ENCODE peak calls at places on chromosome 13, in four cellular contexts. X, J, O and Y are unnamed samples.

GRCh38 chr13:110841846-110842245 is 73.0 kb downstream of the ANKRD10 start:
- DNase-seq in X (peak), O (no peak), J (no peak), Y (no peak)

GRCh38 chr13:113976711-113977684 is 3.1 kb upstream of the C13orf46 start:
- DNase-seq in X (peak), O (no peak), J (peak), Y (peak)

GRCh38 chr13:48876289-48876688 is 99.4 kb upstream of the FNDC3A start:
- DNase-seq in J (no peak), O (no peak), X (no peak), Y (no peak)

GRCh38 chr13:107563099-107563925 is 652.0 kb downstream of the LIG4 start:
- DNase-seq in J (no peak), O (no peak), X (no peak), Y (no peak)

GRCh38 chr13:107642841-107643240 is 572.5 kb downstream of the LIG4 start:
- DNase-seq in O (no peak), X (no peak), J (no peak), Y (no peak)

GRCh38 chr13:59356607-59357006 is 807.1 kb downstream of the DIAPH3 start:
- DNase-seq in X (peak), O (no peak), J (no peak), Y (no peak)

GRCh38 chr13:88248393-88248792 is 577.2 kb downstream of the SLITRK5 start:
- DNase-seq in J (no peak), X (no peak), O (no peak), Y (no peak)

GRCh38 chr13:110554946-110555345 is 6.6 kb downstream of the RAB20 start:
- DNase-seq in O (no peak), J (no peak), X (no peak), Y (no peak)

GRCh38 chr13:40187836-40188591 is 478.4 kb downstream of the FOXO1 start:
- DNase-seq in O (no peak), J (no peak), X (no peak), Y (no peak)

GRCh38 chr13:41182231-41182630 is 12.1 kb downstream of the KBTBD7 start:
- DNase-seq in O (no peak), J (no peak), X (no peak), Y (no peak)

GRCh38 chr13:59480398-59480797 is 683.3 kb downstream of the DIAPH3 start:
- DNase-seq in X (no peak), J (no peak), O (no peak), Y (no peak)